ENCODE peak calls at places on chromosomes 5 and 9, in five cellular contexts. Y, V, M, Q and X are unnamed samples.

GRCh38 chr5:173671121-173671949 is 54.9 kb upstream of the BOD1 start:
- DNase-seq in Y (no peak), V (peak; percentile 26), M (no peak), Q (no peak), X (no peak)

GRCh38 chr5:16457853-16458252 is 7.7 kb downstream of the ZNF622 start:
- DNase-seq in Y (no peak), V (no peak), M (no peak), Q (no peak), X (no peak)

GRCh38 chr9:113589890-113590289 is 126.4 kb downstream of the RGS3 start:
- DNase-seq in Y (no peak), V (peak; percentile 37), M (peak; percentile 26), Q (no peak), X (peak; percentile 39)

GRCh38 chr9:112308576-112308975 is 24.8 kb downstream of the PTBP3 start:
- DNase-seq in Y (no peak), V (no peak), M (no peak), Q (no peak), X (no peak)

GRCh38 chr9:75892168-75892901 is 1.9 kb downstream of the PCSK5 start:
- DNase-seq in Y (no peak), V (no peak), M (peak; percentile 71), Q (peak; percentile 3), X (peak; percentile 49)

GRCh38 chr9:25716220-25716872 is 38.1 kb upstream of the TUSC1 start:
- DNase-seq in Y (no peak), V (peak; percentile 42), M (no peak), Q (peak; percentile 9), X (no peak)

GRCh38 chr5:137201876-137202275 is 297.2 kb downstream of the SPOCK1 start:
- DNase-seq in Y (no peak), V (no peak), M (peak; percentile 67), Q (no peak), X (no peak)

GRCh38 chr5:118967059-118967508 is 21.3 kb downstream of the DTWD2 start:
- DNase-seq in Y (no peak), V (no peak), M (no peak), Q (no peak), X (no peak)

GRCh38 chr5:67873935-67874334 is 341.6 kb upstream of the PIK3R1 start:
- DNase-seq in Y (no peak), V (peak; percentile 41), M (no peak), Q (no peak), X (no peak)

GRCh38 chr9:98607787-98608186 is 100.9 kb downstream of the GABBR2 start:
- DNase-seq in Y (no peak), V (no peak), M (no peak), Q (no peak), X (no peak)

GRCh38 chr5:110054240-110054639 is 364.5 kb downstream of the MAN2A1 start:
- DNase-seq in Y (peak; percentile 46), V (peak; percentile 92), M (peak; percentile 66), Q (no peak), X (peak; percentile 85)

GRCh38 chr9:14221119-14221518 is 92.8 kb downstream of the NFIB start:
- DNase-seq in Y (no peak), V (no peak), M (no peak), Q (no peak), X (no peak)

GRCh38 chr9:6829027-6829426 is 71.3 kb downstream of the KDM4C start:
- DNase-seq in Y (no peak), V (no peak), M (no peak), Q (no peak), X (no peak)

GRCh38 chr5:90934091-90934719 is 375.6 kb downstream of the ADGRV1 start:
- DNase-seq in Y (no peak), V (no peak), M (no peak), Q (no peak), X (no peak)

GRCh38 chr5:133806847-133807246 is 161.6 kb downstream of the C5orf15 start:
- DNase-seq in Y (no peak), V (no peak), M (no peak), Q (no peak), X (no peak)

GRCh38 chr5:149904293-149904886 is 40.2 kb downstream of the PDE6A start:
- DNase-seq in Y (no peak), V (peak; percentile 29), M (no peak), Q (no peak), X (no peak)

GRCh38 chr5:138408023-138408422 is 30.8 kb upstream of the REEP2 start:
- DNase-seq in Y (no peak), V (no peak), M (no peak), Q (no peak), X (peak; percentile 29)

GRCh38 chr9:138010274-138010800 is 132.8 kb downstream of the CACNA1B start:
- DNase-seq in Y (no peak), V (no peak), M (no peak), Q (no peak), X (no peak)

GRCh38 chr5:135843571-135844337 is 9.3 kb downstream of the SLC25A48 start:
- DNase-seq in Y (no peak), V (no peak), M (no peak), Q (peak; percentile 29), X (no peak)

GRCh38 chr5:78899922-78900362 is 85.2 kb downstream of the ARSB start:
- DNase-seq in Y (no peak), V (peak; percentile 80), M (no peak), Q (peak; percentile 14), X (peak; percentile 50)

GRCh38 chr9:77826116-77826515 is 178.0 kb upstream of the GNA14 start:
- DNase-seq in Y (no peak), V (no peak), M (no peak), Q (no peak), X (no peak)

GRCh38 chr9:106797299-106797698 is 65.7 kb upstream of the ZNF462 start:
- DNase-seq in Y (no peak), V (no peak), M (no peak), Q (no peak), X (no peak)